ENCODE peak calls at places on chromosomes 3 and 15, in four cellular contexts. Q, L, I and Z are unnamed samples. For H3K9me3, the result is how much of the 10 kb centered on the place peaks cover.

GRCh38 chr3:13214847-13215472 is 141.7 kb upstream of the IQSEC1 start:
- DNase-seq in Q (no peak), L (no peak), I (no peak), Z (no peak)

GRCh38 chr3:38268522-38268921 is 2.9 kb downstream of the SLC22A13 start:
- DNase-seq in Q (no peak), L (no peak), I (no peak), Z (no peak)

GRCh38 chr3:43765417-43766030 is 74.8 kb downstream of the ABHD5 start:
- DNase-seq in Q (no peak), L (peak), I (no peak), Z (peak)

GRCh38 chr15:48040166-48040817 is 80.5 kb upstream of the SLC24A5 start:
- DNase-seq in Q (no peak), L (no peak), I (no peak), Z (no peak)

GRCh38 chr3:39531681-39532080 is 64.2 kb downstream of the MOBP start:
- DNase-seq in Q (no peak), L (no peak), I (no peak), Z (no peak)

GRCh38 chr15:57345584-57345983 is 30.7 kb upstream of the CGNL1 start:
- DNase-seq in Q (no peak), L (no peak), I (no peak), Z (no peak)

GRCh38 chr3:184712248-184712559 is 340 bp upstream of the MAGEF1 start:
- DNase-seq in Q (no peak), L (no peak), I (no peak), Z (no peak)

GRCh38 chr3:158727499-158728377 is 4.5 kb downstream of the RARRES1 start:
- DNase-seq in Q (peak), L (peak), I (peak), Z (no peak)

GRCh38 chr15:60343221-60343970 is 54.4 kb downstream of the ANXA2 start:
- DNase-seq in Q (no peak), L (no peak), I (no peak), Z (no peak)

GRCh38 chr3:56802411-56802745 is 629 bp upstream of the ARHGEF3 start:
- DNase-seq in Q (no peak), L (no peak), I (no peak), Z (no peak)

GRCh38 chr15:44738340-44738984 is 2.1 kb downstream of the TRIM69 start:
- DNase-seq in Q (no peak), L (no peak), I (no peak), Z (no peak)

GRCh38 chr3:24740367-24740766 is 245.7 kb upstream of the THRB start:
- DNase-seq in Q (no peak), L (no peak), I (no peak), Z (no peak)

GRCh38 chr3:171354706-171355582 is 105.3 kb downstream of the TNIK start:
- DNase-seq in Q (no peak), L (no peak), I (no peak), Z (no peak)

GRCh38 chr15:26891448-26891881 is 24.6 kb downstream of the GABRA5 start:
- DNase-seq in Q (no peak), L (no peak), I (no peak), Z (peak)

GRCh38 chr3:15405448-15406050 is 21.8 kb downstream of the METTL6 start:
- DNase-seq in Q (no peak), L (no peak), I (no peak), Z (no peak)

GRCh38 chr15:33114484-33114767 is 80.1 kb downstream of the FMN1 start:
- DNase-seq in Q (no peak), L (no peak), I (no peak), Z (no peak)

GRCh38 chr3:114644372-114644771 is 350.5 kb downstream of the TIGIT start:
- DNase-seq in Q (no peak), L (no peak), I (no peak), Z (no peak)

GRCh38 chr3:46858996-46859710 is 4.1 kb downstream of the MYL3 start:
- DNase-seq in Q (no peak), L (peak), I (no peak), Z (peak)

GRCh38 chr15:51861557-51862350 is 32.3 kb downstream of the TMOD3 start:
- DNase-seq in Q (no peak), L (no peak), I (no peak), Z (no peak)

GRCh38 chr3:157333551-157333991 is 103.1 kb upstream of the PTX3 start:
- DNase-seq in Q (no peak), L (no peak), I (no peak), Z (no peak)

DNA sequence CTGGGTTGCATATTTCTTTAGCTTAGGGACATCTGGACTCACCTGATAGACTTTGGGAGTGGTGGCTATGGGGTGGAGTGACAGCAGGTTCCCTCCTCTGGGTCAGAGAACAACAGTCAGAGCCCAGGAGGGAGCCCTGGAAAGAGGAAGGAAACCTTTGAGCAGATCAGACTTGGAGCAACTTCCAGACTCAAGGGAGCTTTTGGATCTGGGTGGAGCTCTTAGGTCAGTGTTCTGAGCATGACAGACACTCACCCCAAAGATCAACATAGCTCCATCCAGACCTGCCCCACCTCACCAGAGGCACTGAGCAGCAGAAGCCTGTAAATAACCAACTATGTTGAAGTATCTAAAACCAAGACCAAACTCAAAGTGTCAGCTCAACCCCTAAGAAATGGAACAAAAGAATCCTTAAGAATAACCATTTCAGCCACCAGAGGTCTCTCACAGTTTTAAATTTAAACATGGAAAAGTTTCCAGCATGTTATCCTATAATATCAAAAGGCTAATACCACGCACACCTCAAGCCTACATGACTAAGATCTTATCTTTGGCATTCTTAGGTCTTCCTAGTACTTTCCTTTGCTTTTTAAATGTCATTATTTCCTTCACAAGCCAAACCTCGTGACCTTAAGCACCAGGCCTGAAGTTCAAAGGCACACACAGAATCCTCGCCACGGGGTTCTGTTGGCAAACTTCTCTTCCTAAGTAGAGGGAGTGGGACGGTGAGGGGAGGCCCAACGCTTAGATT is 56.4 kb downstream of the UMPS start:
- DNase-seq in Q (no peak), L (no peak), I (no peak), Z (no peak)
- TF ChIP-seq CTCF in Q (no peak), L (peak), I (no peak), Z (peak)

GRCh38 chr3:60983906-60984305 is 267.3 kb downstream of the FHIT start:
- DNase-seq in Q (no peak), L (no peak), I (no peak), Z (no peak)
- H3K9me3 ChIP-seq in Q (under half), L (under half), I (under half), Z (under half)

GRCh38 chr15:93087825-93088199 is 1.2 kb downstream of the RGMA start:
- DNase-seq in Q (peak), L (peak), I (peak), Z (peak)
- TF ChIP-seq CTCF in Q (peak), L (peak), I (peak), Z (peak)

DNA sequence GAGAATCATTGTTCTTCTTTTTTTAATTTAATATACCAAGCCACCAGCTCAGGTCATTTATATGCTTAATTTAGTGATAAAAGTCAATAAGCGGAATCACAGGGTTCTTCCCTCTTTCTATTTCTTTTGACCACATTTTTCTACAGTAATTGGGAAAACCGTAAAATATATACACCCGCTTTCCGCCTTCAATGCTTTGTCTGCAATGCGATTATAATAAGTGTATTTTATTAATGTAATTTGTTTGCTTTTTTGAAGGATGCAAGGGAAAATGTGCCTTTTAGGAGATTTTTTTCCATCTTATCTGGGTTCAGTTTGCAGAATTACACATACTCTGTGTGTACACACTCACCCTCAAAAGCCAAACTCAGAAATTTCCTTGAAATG is 8.1 kb downstream of the SOX14 start:
- DNase-seq in Q (no peak), L (no peak), I (no peak), Z (no peak)
- H3K9me3 ChIP-seq in Q (under half), L (under half), I (under half), Z (under half)

GRCh38 chr3:195855471-195856409 is 44.0 kb upstream of the MUC4 start:
- DNase-seq in Q (no peak), L (no peak), I (no peak), Z (no peak)
- TF ChIP-seq CTCF in Q (peak), L (no peak), I (no peak), Z (no peak)

GRCh38 chr3:120341658-120342346 is 7.4 kb downstream of the LRRC58 start:
- DNase-seq in Q (no peak), L (no peak), I (no peak), Z (no peak)
- H3K9me3 ChIP-seq in Q (under half), L (under half), I (under half), Z (under half)

DNA sequence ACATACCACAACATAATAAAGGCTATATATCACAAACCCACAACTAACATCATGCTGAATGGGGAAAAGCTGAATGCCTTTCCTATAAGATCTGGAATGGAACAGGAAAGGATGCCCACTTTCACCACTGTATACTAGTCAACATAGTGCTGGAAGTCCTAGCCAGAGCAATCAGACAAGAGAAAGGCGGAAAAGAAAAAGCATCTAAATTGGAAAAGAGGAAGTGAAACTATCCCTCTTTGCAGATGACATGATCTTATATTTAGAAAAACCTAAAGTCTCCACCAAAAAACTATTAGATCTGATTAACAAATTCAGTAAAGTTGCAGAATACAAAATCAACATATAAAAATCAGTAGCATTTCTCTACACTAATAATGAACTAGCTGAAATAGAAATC is 14.6 kb upstream of the PIK3CA start:
- DNase-seq in Q (no peak), L (no peak), I (no peak), Z (no peak)
- TF ChIP-seq CTCF in Q (no peak), L (no peak), I (no peak), Z (no peak)

GRCh38 chr15:25245801-25246622 is 192.8 kb downstream of the UBE3A start:
- DNase-seq in Q (no peak), L (no peak), I (peak), Z (no peak)
- H3K9me3 ChIP-seq in Q (under half), L (under half), I (under half), Z (half or more)